ENCODE peak calls at places on chromosomes 11 and 22, in five cellular contexts. One of them, this sample, is unnamed.

GRCh38 chr11:14308114-14308896 is 50.7 kb downstream of the RRAS2 start:
- DNase-seq in germinal center: no peak
- DNase-seq in stomach: no peak
- DNase-seq in naive thymus-derived CD4-positive, alpha-beta T cell: peak; percentile 47
- DNase-seq in HuH-7.5: peak; percentile 17
- DNase-seq in this sample: no peak

GRCh38 chr11:103395612-103396011 is 286.4 kb downstream of the DYNC2H1 start:
- DNase-seq in germinal center: no peak
- DNase-seq in stomach: no peak
- DNase-seq in naive thymus-derived CD4-positive, alpha-beta T cell: no peak
- DNase-seq in HuH-7.5: no peak
- DNase-seq in this sample: no peak

GRCh38 chr22:36287881-36288515 is 35.1 kb downstream of the APOL1 start:
- DNase-seq in germinal center: no peak
- DNase-seq in stomach: no peak
- DNase-seq in naive thymus-derived CD4-positive, alpha-beta T cell: no peak
- DNase-seq in HuH-7.5: no peak
- DNase-seq in this sample: no peak

GRCh38 chr22:45200862-45201511 is 37.3 kb downstream of the NUP50 start:
- DNase-seq in germinal center: no peak
- DNase-seq in stomach: no peak
- DNase-seq in naive thymus-derived CD4-positive, alpha-beta T cell: no peak
- DNase-seq in HuH-7.5: no peak
- DNase-seq in this sample: no peak

GRCh38 chr11:4677948-4678347 is 19.7 kb downstream of the OR51E2 start:
- DNase-seq in germinal center: no peak
- DNase-seq in stomach: no peak
- DNase-seq in naive thymus-derived CD4-positive, alpha-beta T cell: no peak
- DNase-seq in HuH-7.5: no peak
- DNase-seq in this sample: no peak

GRCh38 chr11:106202935-106203620 is 125.6 kb downstream of the AASDHPPT start:
- DNase-seq in germinal center: no peak
- DNase-seq in stomach: no peak
- DNase-seq in naive thymus-derived CD4-positive, alpha-beta T cell: no peak
- DNase-seq in HuH-7.5: no peak
- DNase-seq in this sample: no peak

GRCh38 chr11:9498457-9499078 is 37.8 kb downstream of the ZNF143 start:
- DNase-seq in germinal center: no peak
- DNase-seq in stomach: no peak
- DNase-seq in naive thymus-derived CD4-positive, alpha-beta T cell: no peak
- DNase-seq in HuH-7.5: no peak
- DNase-seq in this sample: no peak

GRCh38 chr11:61955416-61956135 is 5.4 kb downstream of the BEST1 start:
- DNase-seq in germinal center: peak; percentile 28
- DNase-seq in stomach: no peak
- DNase-seq in naive thymus-derived CD4-positive, alpha-beta T cell: peak; percentile 40
- DNase-seq in HuH-7.5: no peak
- DNase-seq in this sample: peak; percentile 67

GRCh38 chr11:130725417-130726233 is 190.7 kb downstream of the SNX19 start:
- DNase-seq in germinal center: no peak
- DNase-seq in stomach: no peak
- DNase-seq in naive thymus-derived CD4-positive, alpha-beta T cell: no peak
- DNase-seq in HuH-7.5: no peak
- DNase-seq in this sample: no peak

GRCh38 chr11:114651145-114651718 is 27.1 kb upstream of the NXPE2 start:
- DNase-seq in germinal center: no peak
- DNase-seq in stomach: no peak
- DNase-seq in naive thymus-derived CD4-positive, alpha-beta T cell: no peak
- DNase-seq in HuH-7.5: no peak
- DNase-seq in this sample: no peak